ENCODE peak calls at places on chromosomes 7 and 10, in four cellular contexts. One of them, this sample, is unnamed.

GRCh38 chr7:48097511-48098231 is 8.6 kb downstream of the UPP1 start:
- DNase-seq in Peyer's patch: no peak
- DNase-seq in heart left ventricle: no peak
- DNase-seq in gastrocnemius medialis: no peak
- DNase-seq in this sample: no peak

GRCh38 chr10:68560201-68560915 is at the start of gene TET1:
- DNase-seq in Peyer's patch: no peak
- DNase-seq in heart left ventricle: peak; percentile 59
- DNase-seq in gastrocnemius medialis: peak; percentile 33
- DNase-seq in this sample: peak; percentile 85

GRCh38 chr10:48927198-48927597 is 12.4 kb downstream of the LRRC18 start:
- DNase-seq in Peyer's patch: no peak
- DNase-seq in heart left ventricle: no peak
- DNase-seq in gastrocnemius medialis: no peak
- DNase-seq in this sample: no peak

GRCh38 chr10:111835562-111835961 is 348.0 kb downstream of the GPAM start:
- DNase-seq in Peyer's patch: no peak
- DNase-seq in heart left ventricle: no peak
- DNase-seq in gastrocnemius medialis: no peak
- DNase-seq in this sample: no peak

GRCh38 chr7:84911077-84911476 is 275.8 kb downstream of the SEMA3D start:
- DNase-seq in Peyer's patch: no peak
- DNase-seq in heart left ventricle: no peak
- DNase-seq in gastrocnemius medialis: no peak
- DNase-seq in this sample: no peak

GRCh38 chr10:80070068-80070467 is 8.4 kb upstream of the TMEM254 start:
- DNase-seq in Peyer's patch: no peak
- DNase-seq in heart left ventricle: peak; percentile 62
- DNase-seq in gastrocnemius medialis: no peak
- DNase-seq in this sample: no peak

GRCh38 chr7:108335264-108335918 is 120.8 kb downstream of the NRCAM start:
- DNase-seq in Peyer's patch: peak; percentile 23
- DNase-seq in heart left ventricle: no peak
- DNase-seq in gastrocnemius medialis: no peak
- DNase-seq in this sample: no peak

GRCh38 chr10:4213441-4213840 is 428.4 kb upstream of the KLF6 start:
- DNase-seq in Peyer's patch: no peak
- DNase-seq in heart left ventricle: no peak
- DNase-seq in gastrocnemius medialis: no peak
- DNase-seq in this sample: no peak

GRCh38 chr10:113947138-113948011 is 92.9 kb downstream of the NHLRC2 start:
- DNase-seq in Peyer's patch: no peak
- DNase-seq in heart left ventricle: peak; percentile 35
- DNase-seq in gastrocnemius medialis: no peak
- DNase-seq in this sample: no peak

GRCh38 chr10:81696609-81697388 is 178.2 kb upstream of the NRG3 start:
- DNase-seq in Peyer's patch: no peak
- DNase-seq in heart left ventricle: no peak
- DNase-seq in gastrocnemius medialis: no peak
- DNase-seq in this sample: no peak

GRCh38 chr7:31069880-31070555 is 17.9 kb downstream of the ADCYAP1R1 start:
- DNase-seq in Peyer's patch: no peak
- DNase-seq in heart left ventricle: no peak
- DNase-seq in gastrocnemius medialis: no peak
- DNase-seq in this sample: no peak

GRCh38 chr10:93461807-93462178 is 20.3 kb downstream of the MYOF start:
- DNase-seq in Peyer's patch: no peak
- DNase-seq in heart left ventricle: no peak
- DNase-seq in gastrocnemius medialis: no peak
- DNase-seq in this sample: no peak

GRCh38 chr10:69446650-69447151 is 4.6 kb upstream of the TSPAN15 start:
- DNase-seq in Peyer's patch: no peak
- DNase-seq in heart left ventricle: no peak
- DNase-seq in gastrocnemius medialis: no peak
- DNase-seq in this sample: no peak

GRCh38 chr10:20622522-20623270 is 274.4 kb downstream of the NEBL start:
- DNase-seq in Peyer's patch: no peak
- DNase-seq in heart left ventricle: no peak
- DNase-seq in gastrocnemius medialis: no peak
- DNase-seq in this sample: no peak

GRCh38 chr10:101986277-101986971 is 69.5 kb downstream of the ARMH3 start:
- DNase-seq in Peyer's patch: peak; percentile 45
- DNase-seq in heart left ventricle: peak; percentile 46
- DNase-seq in gastrocnemius medialis: no peak
- DNase-seq in this sample: no peak

GRCh38 chr10:103703941-103704919 is 151.1 kb downstream of the SH3PXD2A start:
- DNase-seq in Peyer's patch: no peak
- DNase-seq in heart left ventricle: no peak
- DNase-seq in gastrocnemius medialis: no peak
- DNase-seq in this sample: no peak

GRCh38 chr7:63031838-63032436 is 966.7 kb upstream of the ZNF722 start:
- DNase-seq in Peyer's patch: no peak
- DNase-seq in heart left ventricle: no peak
- DNase-seq in gastrocnemius medialis: no peak
- DNase-seq in this sample: no peak

GRCh38 chr7:120838281-120838682 is 19.7 kb downstream of the TSPAN12 start:
- DNase-seq in Peyer's patch: no peak
- DNase-seq in heart left ventricle: no peak
- DNase-seq in gastrocnemius medialis: no peak
- DNase-seq in this sample: no peak

GRCh38 chr10:103433858-103434257 is 18.3 kb downstream of the CALHM2 start:
- DNase-seq in Peyer's patch: no peak
- DNase-seq in heart left ventricle: peak; percentile 66
- DNase-seq in gastrocnemius medialis: peak; percentile 50
- DNase-seq in this sample: no peak

GRCh38 chr7:12581897-12582296 is 11.4 kb downstream of the SCIN start:
- DNase-seq in Peyer's patch: no peak
- DNase-seq in heart left ventricle: no peak
- DNase-seq in gastrocnemius medialis: no peak
- DNase-seq in this sample: no peak

GRCh38 chr10:128420623-128421022 is 294.4 kb upstream of the MKI67 start:
- DNase-seq in Peyer's patch: no peak
- DNase-seq in heart left ventricle: no peak
- DNase-seq in gastrocnemius medialis: no peak
- DNase-seq in this sample: no peak

GRCh38 chr7:134766779-134767566 is 12.5 kb upstream of the CALD1 start:
- DNase-seq in Peyer's patch: peak; percentile 60
- DNase-seq in heart left ventricle: peak; percentile 29
- DNase-seq in gastrocnemius medialis: peak; percentile 14
- DNase-seq in this sample: no peak

GRCh38 chr10:44966816-44967509 is 7.4 kb downstream of the RASSF4 start:
- DNase-seq in Peyer's patch: no peak
- DNase-seq in heart left ventricle: no peak
- DNase-seq in gastrocnemius medialis: no peak
- DNase-seq in this sample: peak; percentile 46

GRCh38 chr10:100993986-100994708 is 5.5 kb upstream of the LZTS2 start:
- DNase-seq in Peyer's patch: no peak
- DNase-seq in heart left ventricle: no peak
- DNase-seq in gastrocnemius medialis: no peak
- DNase-seq in this sample: no peak

GRCh38 chr10:126661841-126662520 is 8.5 kb downstream of the C10orf90 start:
- DNase-seq in Peyer's patch: no peak
- DNase-seq in heart left ventricle: no peak
- DNase-seq in gastrocnemius medialis: no peak
- DNase-seq in this sample: no peak

GRCh38 chr10:34705563-34705962 is 109.5 kb downstream of the PARD3 start:
- DNase-seq in Peyer's patch: no peak
- DNase-seq in heart left ventricle: no peak
- DNase-seq in gastrocnemius medialis: no peak
- DNase-seq in this sample: no peak

GRCh38 chr7:25559581-25560367 is 331.5 kb upstream of the NPVF start:
- DNase-seq in Peyer's patch: no peak
- DNase-seq in heart left ventricle: no peak
- DNase-seq in gastrocnemius medialis: no peak
- DNase-seq in this sample: no peak

GRCh38 chr7:28570970-28571288 is 158.6 kb downstream of the CREB5 start:
- DNase-seq in Peyer's patch: no peak
- DNase-seq in heart left ventricle: no peak
- DNase-seq in gastrocnemius medialis: no peak
- DNase-seq in this sample: no peak

GRCh38 chr10:76124230-76124629 is 692.8 kb downstream of the LRMDA start:
- DNase-seq in Peyer's patch: no peak
- DNase-seq in heart left ventricle: no peak
- DNase-seq in gastrocnemius medialis: no peak
- DNase-seq in this sample: no peak

GRCh38 chr7:126727930-126728331 is 524.8 kb downstream of the GRM8 start:
- DNase-seq in Peyer's patch: no peak
- DNase-seq in heart left ventricle: no peak
- DNase-seq in gastrocnemius medialis: no peak
- DNase-seq in this sample: no peak

GRCh38 chr10:48470893-48471805 is 133.7 kb downstream of the ARHGAP22 start:
- DNase-seq in Peyer's patch: peak; percentile 5
- DNase-seq in heart left ventricle: no peak
- DNase-seq in gastrocnemius medialis: no peak
- DNase-seq in this sample: peak; percentile 44

GRCh38 chr10:62380002-62380401 is 5.8 kb downstream of the ZNF365 start:
- DNase-seq in Peyer's patch: no peak
- DNase-seq in heart left ventricle: no peak
- DNase-seq in gastrocnemius medialis: no peak
- DNase-seq in this sample: no peak

DNA sequence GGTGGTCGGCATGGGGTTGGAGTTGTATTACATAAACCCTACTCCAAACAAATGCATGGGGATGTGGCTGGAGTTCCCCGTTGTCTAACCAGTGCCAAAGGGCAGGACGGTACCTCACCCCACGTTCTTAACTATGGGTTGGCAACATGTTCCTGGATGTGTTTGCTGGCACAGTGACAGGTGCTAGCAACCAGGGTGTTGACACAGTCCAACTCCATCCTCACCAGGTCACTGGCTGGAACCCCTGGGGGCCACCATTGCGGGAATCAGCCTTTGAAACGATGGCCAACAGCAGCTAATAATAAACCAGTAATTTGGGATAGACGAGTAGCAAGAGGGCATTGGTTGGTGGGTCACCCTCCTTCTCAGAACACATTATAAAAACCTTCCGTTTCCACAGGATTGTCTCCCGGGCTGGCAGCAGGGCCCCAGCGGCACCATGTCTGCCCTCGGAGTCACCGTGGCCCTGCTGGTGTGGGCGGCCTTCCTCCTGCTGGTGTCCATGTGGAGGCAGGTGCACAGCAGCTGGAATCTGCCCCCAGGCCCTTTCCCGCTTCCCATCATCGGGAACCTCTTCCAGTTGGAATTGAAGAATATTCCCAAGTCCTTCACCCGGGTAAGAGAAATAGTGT is at the start of gene CYP2E1:
- DNase-seq in Peyer's patch: no peak
- DNase-seq in heart left ventricle: no peak
- DNase-seq in gastrocnemius medialis: no peak
- DNase-seq in this sample: no peak
- TF ChIP-seq POLR2A in Peyer's patch: no peak
- TF ChIP-seq POLR2A in heart left ventricle: no peak
- TF ChIP-seq POLR2A in gastrocnemius medialis: no peak
- TF ChIP-seq POLR2A in this sample: no peak

GRCh38 chr7:2244404-2244803 is 2.4 kb downstream of the NUDT1 start:
- DNase-seq in Peyer's patch: no peak
- DNase-seq in heart left ventricle: no peak
- DNase-seq in gastrocnemius medialis: no peak
- DNase-seq in this sample: no peak

GRCh38 chr7:2239242-2239641 is 2.8 kb downstream of the MRM2 start:
- DNase-seq in Peyer's patch: no peak
- DNase-seq in heart left ventricle: no peak
- DNase-seq in gastrocnemius medialis: no peak
- DNase-seq in this sample: no peak

GRCh38 chr7:2242541-2243482 is 786 bp downstream of the NUDT1 start:
- DNase-seq in Peyer's patch: no peak
- DNase-seq in heart left ventricle: no peak
- DNase-seq in gastrocnemius medialis: no peak
- DNase-seq in this sample: no peak

GRCh38 chr7:2243483-2243840 is 1.4 kb downstream of the NUDT1 start:
- DNase-seq in Peyer's patch: no peak
- DNase-seq in heart left ventricle: no peak
- DNase-seq in gastrocnemius medialis: no peak
- DNase-seq in this sample: no peak

GRCh38 chr7:2241580-2242540 is at the start of the genes MRM2 and NUDT1:
- DNase-seq in Peyer's patch: peak; percentile 85
- DNase-seq in heart left ventricle: peak; percentile 90
- DNase-seq in gastrocnemius medialis: peak; percentile 75
- DNase-seq in this sample: peak; percentile 89
- H3K27ac ChIP-seq in Peyer's patch: peak within 1 kb of the TSS; percentile 54
- H3K27ac ChIP-seq in heart left ventricle: no peak within 1 kb of the TSS
- H3K27ac ChIP-seq in gastrocnemius medialis: peak within 1 kb of the TSS; percentile 58
- H3K27ac ChIP-seq in this sample: peak within 1 kb of the TSS; percentile 66

DNA sequence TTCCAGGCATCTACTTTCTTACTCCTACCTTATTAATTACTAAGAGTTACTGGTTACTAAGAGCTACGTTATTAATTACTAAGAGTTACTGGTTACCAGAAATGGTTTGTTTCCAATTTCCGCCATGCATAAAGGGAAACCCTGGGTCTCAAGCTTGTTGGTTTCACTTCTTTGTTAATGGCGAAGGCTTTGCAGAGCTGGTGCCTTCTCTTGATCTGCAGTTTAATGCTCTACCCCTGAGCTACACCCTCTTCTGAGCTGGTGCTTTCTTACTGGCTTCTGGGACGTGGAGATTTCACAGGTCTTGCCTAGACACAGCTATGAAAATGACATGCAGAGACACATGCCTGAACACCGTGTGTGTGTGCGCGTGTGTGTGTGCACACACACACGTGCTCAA is 560 bp downstream of the CPA4 start:
- DNase-seq in Peyer's patch: no peak
- DNase-seq in heart left ventricle: no peak
- DNase-seq in gastrocnemius medialis: no peak
- DNase-seq in this sample: no peak
- TF ChIP-seq POLR2A in Peyer's patch: no peak
- TF ChIP-seq POLR2A in heart left ventricle: no peak
- TF ChIP-seq POLR2A in gastrocnemius medialis: no peak
- TF ChIP-seq POLR2A in this sample: no peak

GRCh38 chr10:72013202-72013945 is 49.2 kb downstream of the CHST3 start:
- DNase-seq in Peyer's patch: no peak
- DNase-seq in heart left ventricle: peak; percentile 86
- DNase-seq in gastrocnemius medialis: no peak
- DNase-seq in this sample: no peak

GRCh38 chr10:72011976-72012512 is 47.8 kb downstream of the CHST3 start:
- DNase-seq in Peyer's patch: no peak
- DNase-seq in heart left ventricle: no peak
- DNase-seq in gastrocnemius medialis: no peak
- DNase-seq in this sample: no peak

GRCh38 chr10:72014197-72014596 is 50.0 kb downstream of the CHST3 start:
- DNase-seq in Peyer's patch: no peak
- DNase-seq in heart left ventricle: no peak
- DNase-seq in gastrocnemius medialis: no peak
- DNase-seq in this sample: no peak

GRCh38 chr10:72011468-72011867 is 47.3 kb downstream of the CHST3 start:
- DNase-seq in Peyer's patch: no peak
- DNase-seq in heart left ventricle: no peak
- DNase-seq in gastrocnemius medialis: no peak
- DNase-seq in this sample: no peak

DNA sequence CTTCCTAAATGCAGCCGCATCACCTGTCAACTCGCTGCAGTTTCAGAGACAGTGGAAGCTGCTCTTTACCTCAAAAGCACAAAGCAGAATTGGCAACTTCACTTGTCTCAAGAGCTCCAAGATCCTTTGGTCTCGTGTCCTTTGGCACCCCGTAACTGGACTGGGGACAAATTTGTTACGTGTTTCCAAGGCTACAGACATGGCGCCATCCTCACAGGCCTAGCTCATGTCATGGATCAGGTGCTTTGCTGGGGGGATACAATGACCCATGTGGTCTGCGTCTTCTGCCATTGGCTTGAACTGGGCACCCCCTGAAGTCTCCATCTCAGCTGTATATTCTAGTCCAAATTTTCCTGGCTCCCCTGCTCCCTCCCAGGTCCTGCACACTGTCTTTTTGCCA is 48.6 kb downstream of the CHST3 start:
- DNase-seq in Peyer's patch: no peak
- DNase-seq in heart left ventricle: no peak
- DNase-seq in gastrocnemius medialis: no peak
- DNase-seq in this sample: no peak
- H3K27ac ChIP-seq in Peyer's patch: no peak overlapping the region
- H3K27ac ChIP-seq in heart left ventricle: no peak overlapping the region
- H3K27ac ChIP-seq in gastrocnemius medialis: peak overlapping the region; percentile 92
- H3K27ac ChIP-seq in this sample: no peak overlapping the region

This sample was measured in suprapubic skin.